ENCODE peak calls at places on chromosomes 12 and 14, in ten cellular contexts. One of them, this sample, is unnamed.

GRCh38 chr12:9730591-9730990 is 2.3 kb downstream of the CLECL1 start:
- DNase-seq in astrocyte: no peak
- DNase-seq in stimulated activated CD4-positive, alpha-beta T cell treated with anti-CD3 and anti-CD28 coated beads, Interleukin-4, amount 100 ng/mL, for 4 hours: no peak
- DNase-seq in astrocyte of the cerebellum: no peak
- DNase-seq in activated T-cell treated with anti-CD3 and anti-CD28 coated beads for 24 hours: no peak
- DNase-seq in head of caudate nucleus: no peak
- DNase-seq in SW480: no peak
- DNase-seq in H4: no peak
- DNase-seq in anterior cingulate cortex: no peak
- DNase-seq in naive thymus-derived CD8-positive, alpha-beta T cell: no peak
- DNase-seq in this sample: no peak

GRCh38 chr12:91680864-91681263 is 464.8 kb downstream of the BTG1 start:
- DNase-seq in astrocyte: no peak
- DNase-seq in stimulated activated CD4-positive, alpha-beta T cell treated with anti-CD3 and anti-CD28 coated beads, Interleukin-4, amount 100 ng/mL, for 4 hours: no peak
- DNase-seq in astrocyte of the cerebellum: no peak
- DNase-seq in activated T-cell treated with anti-CD3 and anti-CD28 coated beads for 24 hours: no peak
- DNase-seq in head of caudate nucleus: no peak
- DNase-seq in SW480: no peak
- DNase-seq in H4: no peak
- DNase-seq in anterior cingulate cortex: no peak
- DNase-seq in naive thymus-derived CD8-positive, alpha-beta T cell: no peak
- DNase-seq in this sample: no peak

GRCh38 chr14:35341454-35342159 is 49.4 kb downstream of the PSMA6 start:
- DNase-seq in astrocyte: peak
- DNase-seq in stimulated activated CD4-positive, alpha-beta T cell treated with anti-CD3 and anti-CD28 coated beads, Interleukin-4, amount 100 ng/mL, for 4 hours: no peak
- DNase-seq in astrocyte of the cerebellum: peak
- DNase-seq in activated T-cell treated with anti-CD3 and anti-CD28 coated beads for 24 hours: no peak
- DNase-seq in head of caudate nucleus: peak
- DNase-seq in SW480: peak
- DNase-seq in H4: peak
- DNase-seq in anterior cingulate cortex: peak
- DNase-seq in naive thymus-derived CD8-positive, alpha-beta T cell: peak
- DNase-seq in this sample: peak

GRCh38 chr12:112924986-112925385 is 13.3 kb upstream of the OAS3 start:
- DNase-seq in astrocyte: no peak
- DNase-seq in stimulated activated CD4-positive, alpha-beta T cell treated with anti-CD3 and anti-CD28 coated beads, Interleukin-4, amount 100 ng/mL, for 4 hours: no peak
- DNase-seq in astrocyte of the cerebellum: no peak
- DNase-seq in activated T-cell treated with anti-CD3 and anti-CD28 coated beads for 24 hours: no peak
- DNase-seq in head of caudate nucleus: no peak
- DNase-seq in SW480: no peak
- DNase-seq in H4: no peak
- DNase-seq in anterior cingulate cortex: no peak
- DNase-seq in naive thymus-derived CD8-positive, alpha-beta T cell: no peak
- DNase-seq in this sample: no peak

GRCh38 chr12:113049976-113050742 is 6.4 kb upstream of the DTX1 start:
- DNase-seq in astrocyte: no peak
- DNase-seq in stimulated activated CD4-positive, alpha-beta T cell treated with anti-CD3 and anti-CD28 coated beads, Interleukin-4, amount 100 ng/mL, for 4 hours: no peak
- DNase-seq in astrocyte of the cerebellum: no peak
- DNase-seq in activated T-cell treated with anti-CD3 and anti-CD28 coated beads for 24 hours: no peak
- DNase-seq in head of caudate nucleus: no peak
- DNase-seq in SW480: peak
- DNase-seq in H4: peak
- DNase-seq in anterior cingulate cortex: no peak
- DNase-seq in naive thymus-derived CD8-positive, alpha-beta T cell: no peak
- DNase-seq in this sample: peak

GRCh38 chr12:72053604-72054003 is 115.0 kb downstream of the TPH2 start:
- DNase-seq in astrocyte: peak
- DNase-seq in stimulated activated CD4-positive, alpha-beta T cell treated with anti-CD3 and anti-CD28 coated beads, Interleukin-4, amount 100 ng/mL, for 4 hours: no peak
- DNase-seq in astrocyte of the cerebellum: no peak
- DNase-seq in activated T-cell treated with anti-CD3 and anti-CD28 coated beads for 24 hours: no peak
- DNase-seq in head of caudate nucleus: no peak
- DNase-seq in SW480: no peak
- DNase-seq in H4: no peak
- DNase-seq in anterior cingulate cortex: no peak
- DNase-seq in naive thymus-derived CD8-positive, alpha-beta T cell: no peak
- DNase-seq in this sample: no peak

GRCh38 chr14:104546591-104547309 is 32.8 kb upstream of the C14orf180 start:
- DNase-seq in astrocyte: no peak
- DNase-seq in stimulated activated CD4-positive, alpha-beta T cell treated with anti-CD3 and anti-CD28 coated beads, Interleukin-4, amount 100 ng/mL, for 4 hours: no peak
- DNase-seq in astrocyte of the cerebellum: no peak
- DNase-seq in activated T-cell treated with anti-CD3 and anti-CD28 coated beads for 24 hours: no peak
- DNase-seq in head of caudate nucleus: no peak
- DNase-seq in SW480: no peak
- DNase-seq in H4: no peak
- DNase-seq in anterior cingulate cortex: no peak
- DNase-seq in naive thymus-derived CD8-positive, alpha-beta T cell: no peak
- DNase-seq in this sample: no peak

GRCh38 chr12:52836042-52836466 is 1.9 kb upstream of the KRT79 start:
- DNase-seq in astrocyte: peak
- DNase-seq in stimulated activated CD4-positive, alpha-beta T cell treated with anti-CD3 and anti-CD28 coated beads, Interleukin-4, amount 100 ng/mL, for 4 hours: peak
- DNase-seq in astrocyte of the cerebellum: no peak
- DNase-seq in activated T-cell treated with anti-CD3 and anti-CD28 coated beads for 24 hours: peak
- DNase-seq in head of caudate nucleus: no peak
- DNase-seq in SW480: no peak
- DNase-seq in H4: peak
- DNase-seq in anterior cingulate cortex: no peak
- DNase-seq in naive thymus-derived CD8-positive, alpha-beta T cell: peak
- DNase-seq in this sample: no peak

GRCh38 chr12:68375701-68376469 is 43.7 kb upstream of the MDM1 start:
- DNase-seq in astrocyte: peak
- DNase-seq in stimulated activated CD4-positive, alpha-beta T cell treated with anti-CD3 and anti-CD28 coated beads, Interleukin-4, amount 100 ng/mL, for 4 hours: no peak
- DNase-seq in astrocyte of the cerebellum: no peak
- DNase-seq in activated T-cell treated with anti-CD3 and anti-CD28 coated beads for 24 hours: no peak
- DNase-seq in head of caudate nucleus: no peak
- DNase-seq in SW480: no peak
- DNase-seq in H4: no peak
- DNase-seq in anterior cingulate cortex: no peak
- DNase-seq in naive thymus-derived CD8-positive, alpha-beta T cell: no peak
- DNase-seq in this sample: no peak

GRCh38 chr14:97491697-97492096 is 694.5 kb downstream of the VRK1 start:
- DNase-seq in astrocyte: no peak
- DNase-seq in stimulated activated CD4-positive, alpha-beta T cell treated with anti-CD3 and anti-CD28 coated beads, Interleukin-4, amount 100 ng/mL, for 4 hours: no peak
- DNase-seq in astrocyte of the cerebellum: no peak
- DNase-seq in activated T-cell treated with anti-CD3 and anti-CD28 coated beads for 24 hours: no peak
- DNase-seq in head of caudate nucleus: no peak
- DNase-seq in SW480: no peak
- DNase-seq in H4: no peak
- DNase-seq in anterior cingulate cortex: no peak
- DNase-seq in naive thymus-derived CD8-positive, alpha-beta T cell: no peak
- DNase-seq in this sample: no peak

GRCh38 chr12:4483885-4484823 is 38.5 kb upstream of the FGF6 start:
- DNase-seq in astrocyte: no peak
- DNase-seq in stimulated activated CD4-positive, alpha-beta T cell treated with anti-CD3 and anti-CD28 coated beads, Interleukin-4, amount 100 ng/mL, for 4 hours: no peak
- DNase-seq in astrocyte of the cerebellum: no peak
- DNase-seq in activated T-cell treated with anti-CD3 and anti-CD28 coated beads for 24 hours: no peak
- DNase-seq in head of caudate nucleus: no peak
- DNase-seq in SW480: no peak
- DNase-seq in H4: no peak
- DNase-seq in anterior cingulate cortex: no peak
- DNase-seq in naive thymus-derived CD8-positive, alpha-beta T cell: no peak
- DNase-seq in this sample: no peak